ENCODE peak calls at places on chromosomes 2 and 18, in nine cellular contexts. A, H, S, P, V, Q, M, N and Z are unnamed samples.
A peak's percentile ranks its signal among the peaks of the same experiment; 100 is the strongest.

GRCh38 chr2:206368484-206368883 is 74.8 kb upstream of the ADAM23 start:
- DNase-seq in A (no peak), H (no peak), S (no peak), P (no peak), V (no peak), Q (no peak), M (no peak), N (no peak), Z (peak; percentile 5)

GRCh38 chr2:134988994-134989605 is 58.1 kb downstream of the MAP3K19 start:
- DNase-seq in A (no peak), H (peak; percentile 9), S (peak; percentile 45), P (peak; percentile 12), V (no peak), Q (no peak), M (no peak), N (no peak), Z (no peak)

GRCh38 chr2:149661844-149662243 is 74.3 kb upstream of the MMADHC start:
- DNase-seq in A (no peak), H (peak; percentile 69), S (peak; percentile 90), P (peak; percentile 52), V (no peak), Q (no peak), M (no peak), N (no peak), Z (no peak)

GRCh38 chr2:189798312-189799029 is 14.2 kb downstream of the PMS1 start:
- DNase-seq in A (no peak), H (peak; percentile 44), S (peak; percentile 65), P (no peak), V (no peak), Q (no peak), M (no peak), N (no peak), Z (peak; percentile 19)

GRCh38 chr2:8515390-8515761 is 166.5 kb upstream of the ID2 start:
- DNase-seq in A (no peak), H (no peak), S (no peak), P (no peak), V (peak; percentile 41), Q (peak; percentile 29), M (peak; percentile 33), N (peak; percentile 53), Z (no peak)

GRCh38 chr2:204972606-204973336 is 427.5 kb downstream of the PARD3B start:
- DNase-seq in A (no peak), H (no peak), S (no peak), P (no peak), V (no peak), Q (no peak), M (no peak), N (no peak), Z (no peak)

GRCh38 chr2:107669335-107669734 is 157.4 kb upstream of the RGPD4 start:
- DNase-seq in A (no peak), H (no peak), S (peak; percentile 9), P (no peak), V (no peak), Q (no peak), M (no peak), N (no peak), Z (no peak)

GRCh38 chr2:65799455-65799854 is 367.1 kb upstream of the SPRED2 start:
- DNase-seq in A (no peak), H (no peak), S (no peak), P (no peak), V (no peak), Q (no peak), M (no peak), N (no peak), Z (no peak)

GRCh38 chr2:130849896-130850787 is 13.4 kb downstream of the ARHGEF4 start:
- DNase-seq in A (no peak), H (no peak), S (no peak), P (no peak), V (no peak), Q (no peak), M (no peak), N (peak; percentile 63), Z (no peak)

GRCh38 chr2:18662689-18663088 is 73.3 kb upstream of the NT5C1B start:
- DNase-seq in A (no peak), H (no peak), S (no peak), P (no peak), V (no peak), Q (no peak), M (no peak), N (no peak), Z (no peak)

GRCh38 chr2:162929571-162929970 is 91.0 kb upstream of the KCNH7 start:
- DNase-seq in A (no peak), H (no peak), S (peak; percentile 81), P (peak; percentile 79), V (no peak), Q (no peak), M (no peak), N (no peak), Z (no peak)

GRCh38 chr2:8256888-8257287 is 425.0 kb upstream of the ID2 start:
- DNase-seq in A (no peak), H (no peak), S (no peak), P (no peak), V (no peak), Q (no peak), M (no peak), N (no peak), Z (no peak)

GRCh38 chr2:120947982-120948661 is 212.5 kb downstream of the GLI2 start:
- DNase-seq in A (no peak), H (no peak), S (no peak), P (no peak), V (no peak), Q (no peak), M (no peak), N (no peak), Z (no peak)

GRCh38 chr2:223386984-223387383 is 215.2 kb downstream of the SCG2 start:
- DNase-seq in A (no peak), H (no peak), S (no peak), P (no peak), V (no peak), Q (no peak), M (no peak), N (no peak), Z (no peak)

GRCh38 chr2:136891100-136891499 is 125.8 kb downstream of the THSD7B start:
- DNase-seq in A (no peak), H (no peak), S (no peak), P (no peak), V (no peak), Q (no peak), M (no peak), N (no peak), Z (no peak)

GRCh38 chr2:220509921-220510320 is 882.5 kb downstream of the SLC4A3 start:
- DNase-seq in A (no peak), H (no peak), S (no peak), P (no peak), V (no peak), Q (no peak), M (no peak), N (no peak), Z (no peak)

GRCh38 chr2:33304032-33304864 is 172.2 kb upstream of the RASGRP3 start:
- DNase-seq in A (no peak), H (no peak), S (no peak), P (no peak), V (no peak), Q (no peak), M (no peak), N (no peak), Z (no peak)

GRCh38 chr2:239230318-239231052 is 170.3 kb downstream of the HDAC4 start:
- DNase-seq in A (no peak), H (no peak), S (no peak), P (no peak), V (no peak), Q (no peak), M (peak; percentile 63), N (no peak), Z (no peak)

GRCh38 chr2:2101924-2102323 is 229.2 kb downstream of the MYT1L start:
- DNase-seq in A (no peak), H (no peak), S (no peak), P (no peak), V (no peak), Q (no peak), M (no peak), N (no peak), Z (no peak)

GRCh38 chr18:62071071-62071470 is 115.8 kb downstream of the PIGN start:
- DNase-seq in A (no peak), H (no peak), S (peak; percentile 75), P (no peak), V (no peak), Q (no peak), M (no peak), N (no peak), Z (no peak)

GRCh38 chr2:236120829-236121228 is 47.4 kb downstream of the GBX2 start:
- DNase-seq in A (no peak), H (no peak), S (no peak), P (no peak), V (no peak), Q (no peak), M (no peak), N (peak; percentile 55), Z (no peak)

GRCh38 chr2:195612515-195613495 is 44.2 kb upstream of the SLC39A10 start:
- DNase-seq in A (no peak), H (peak; percentile 28), S (peak; percentile 90), P (peak; percentile 30), V (no peak), Q (no peak), M (no peak), N (no peak), Z (no peak)

GRCh38 chr2:33129661-33130447 is 183.1 kb downstream of the LTBP1 start:
- DNase-seq in A (no peak), H (no peak), S (no peak), P (no peak), V (no peak), Q (no peak), M (no peak), N (no peak), Z (no peak)

GRCh38 chr2:197707316-197708213 is 2.4 kb downstream of the MARS2 start:
- DNase-seq in A (no peak), H (peak; percentile 43), S (peak; percentile 67), P (no peak), V (no peak), Q (no peak), M (no peak), N (no peak), Z (peak; percentile 29)

GRCh38 chr18:23237524-23238151 is 102.4 kb downstream of the CABLES1 start:
- DNase-seq in A (no peak), H (no peak), S (peak; percentile 65), P (no peak), V (peak; percentile 21), Q (no peak), M (peak; percentile 54), N (peak; percentile 86), Z (no peak)

GRCh38 chr2:130728549-130729310 is at the start of gene GPR148:
- DNase-seq in A (peak; percentile 84), H (no peak), S (no peak), P (no peak), V (no peak), Q (no peak), M (no peak), N (no peak), Z (no peak)

GRCh38 chr18:2853926-2854664 is 7.3 kb downstream of the EMILIN2 start:
- DNase-seq in A (no peak), H (no peak), S (peak; percentile 48), P (no peak), V (no peak), Q (no peak), M (no peak), N (no peak), Z (no peak)

GRCh38 chr18:23805898-23806297 is 116.6 kb downstream of the LAMA3 start:
- DNase-seq in A (no peak), H (peak; percentile 66), S (no peak), P (peak; percentile 48), V (no peak), Q (no peak), M (no peak), N (no peak), Z (no peak)

GRCh38 chr2:44954902-44955592 is 13.5 kb downstream of the SIX3 start:
- DNase-seq in A (no peak), H (no peak), S (no peak), P (no peak), V (no peak), Q (no peak), M (no peak), N (peak; percentile 64), Z (no peak)

GRCh38 chr2:62410926-62411456 is 95.0 kb downstream of the TMEM17 start:
- DNase-seq in A (no peak), H (no peak), S (no peak), P (no peak), V (no peak), Q (no peak), M (no peak), N (no peak), Z (no peak)

GRCh38 chr18:9987931-9988330 is 74.1 kb downstream of the VAPA start:
- DNase-seq in A (no peak), H (no peak), S (no peak), P (no peak), V (no peak), Q (no peak), M (no peak), N (no peak), Z (no peak)